ENCODE peak calls at places on chromosome 21, in nine cellular contexts. P is activated CD8-positive, alpha-beta memory T cell treated with anti-CD3 and anti-CD28 coated beads for 48 hours; K is AG20443; O is ACHN; N is NCI-H510A treated with DMSO at 0.1 percent for 48 hours; Z is GM23338; Q is neuronal stem cell; S is H4; A is astrocyte of the spinal cord. U is an unnamed sample.

GRCh38 chr21:41361786-41362604 is at the start of gene MX2:
- DNase-seq in P (no peak), K (peak; percentile 85), O (no peak), N (no peak), Z (no peak), Q (no peak), S (peak; percentile 93), A (peak; percentile 25), U (peak; percentile 40)

GRCh38 chr21:45409466-45410150 is 4.6 kb downstream of the COL18A1 start:
- DNase-seq in P (no peak), K (no peak), O (no peak), N (no peak), Z (no peak), Q (no peak), S (no peak), A (no peak), U (no peak)

GRCh38 chr21:30164796-30165195 is 1.8 kb downstream of the CLDN17 start:
- DNase-seq in P (no peak), K (no peak), O (no peak), N (no peak), Z (no peak), Q (no peak), S (no peak), A (no peak), U (no peak)

GRCh38 chr21:38175321-38175720 is 81.5 kb upstream of the KCNJ15 start:
- DNase-seq in P (no peak), K (no peak), O (no peak), N (no peak), Z (no peak), Q (no peak), S (no peak), A (no peak), U (no peak)

GRCh38 chr21:43916691-43917514 is 51.9 kb downstream of the AGPAT3 start:
- DNase-seq in P (no peak), K (peak; percentile 44), O (no peak), N (no peak), Z (no peak), Q (no peak), S (no peak), A (no peak), U (no peak)

GRCh38 chr21:37060296-37060695 is 12.6 kb downstream of the PIGP start:
- DNase-seq in P (no peak), K (peak; percentile 91), O (peak; percentile 84), N (peak; percentile 90), Z (peak; percentile 80), Q (no peak), S (peak; percentile 98), A (peak; percentile 99), U (peak; percentile 98)

GRCh38 chr21:41075668-41076463 is 92.1 kb upstream of the BACE2 start:
- DNase-seq in P (no peak), K (no peak), O (no peak), N (no peak), Z (no peak), Q (no peak), S (no peak), A (no peak), U (no peak)

GRCh38 chr21:41726970-41727783 is 39.7 kb downstream of the RIPK4 start:
- DNase-seq in P (no peak), K (peak; percentile 90), O (peak; percentile 12), N (peak; percentile 71), Z (no peak), Q (no peak), S (peak; percentile 89), A (peak; percentile 52), U (peak; percentile 61)

GRCh38 chr21:43370888-43371570 is 55.9 kb downstream of the SIK1 start:
- DNase-seq in P (no peak), K (no peak), O (no peak), N (no peak), Z (peak; percentile 57), Q (no peak), S (no peak), A (no peak), U (no peak)

GRCh38 chr21:8993943-8994639 is 1527.3 kb upstream of the TPTE start:
- DNase-seq in P (no peak), K (no peak), O (no peak), N (peak; percentile 21), Z (peak; percentile 68), Q (no peak), S (no peak), A (no peak), U (no peak)

GRCh38 chr21:44914176-44914874 is 6.4 kb downstream of the ITGB2 start:
- DNase-seq in P (peak; percentile 58), K (no peak), O (no peak), N (no peak), Z (no peak), Q (no peak), S (no peak), A (no peak), U (no peak)

GRCh38 chr21:45018131-45019075 is 56.0 kb upstream of the ADARB1 start:
- DNase-seq in P (no peak), K (peak; percentile 78), O (no peak), N (no peak), Z (no peak), Q (no peak), S (no peak), A (no peak), U (no peak)

U was measured in brain microvascular endothelial cell.